ENCODE peak calls at places on chromosomes 13 and 19, in eight cellular contexts. One of them, this sample, is unnamed.

GRCh38 chr19:19081642-19082151 is 17.9 kb downstream of the SLC25A42 start:
- DNase-seq in mucosa of gallbladder: no peak
- DNase-seq in sigmoid colon: no peak
- DNase-seq in stomach: no peak
- DNase-seq in skeletal muscle cell: no peak
- DNase-seq in kidney: peak
- DNase-seq in HS-27A: no peak
- DNase-seq in mammary epithelial cell: no peak
- DNase-seq in this sample: no peak

GRCh38 chr13:36217456-36217855 is 3.1 kb upstream of the SOHLH2 start:
- DNase-seq in mucosa of gallbladder: no peak
- DNase-seq in sigmoid colon: no peak
- DNase-seq in stomach: no peak
- DNase-seq in skeletal muscle cell: no peak
- DNase-seq in kidney: no peak
- DNase-seq in HS-27A: no peak
- DNase-seq in mammary epithelial cell: peak
- DNase-seq in this sample: no peak

GRCh38 chr19:53549354-53549753 is 11.4 kb downstream of the ZNF331 start:
- DNase-seq in mucosa of gallbladder: no peak
- DNase-seq in sigmoid colon: no peak
- DNase-seq in stomach: no peak
- DNase-seq in skeletal muscle cell: peak
- DNase-seq in kidney: no peak
- DNase-seq in HS-27A: no peak
- DNase-seq in mammary epithelial cell: no peak
- DNase-seq in this sample: no peak

GRCh38 chr19:14475251-14476073 is at the start of gene PTGER1:
- DNase-seq in mucosa of gallbladder: no peak
- DNase-seq in sigmoid colon: no peak
- DNase-seq in stomach: no peak
- DNase-seq in skeletal muscle cell: no peak
- DNase-seq in kidney: peak
- DNase-seq in HS-27A: no peak
- DNase-seq in mammary epithelial cell: peak
- DNase-seq in this sample: no peak

GRCh38 chr19:4970558-4971423 is 1.9 kb downstream of the KDM4B start:
- DNase-seq in mucosa of gallbladder: no peak
- DNase-seq in sigmoid colon: peak
- DNase-seq in stomach: peak
- DNase-seq in skeletal muscle cell: no peak
- DNase-seq in kidney: no peak
- DNase-seq in HS-27A: no peak
- DNase-seq in mammary epithelial cell: peak
- DNase-seq in this sample: no peak

GRCh38 chr19:40598121-40598917 is 2.9 kb upstream of the LTBP4 start:
- DNase-seq in mucosa of gallbladder: peak
- DNase-seq in sigmoid colon: peak
- DNase-seq in stomach: peak
- DNase-seq in skeletal muscle cell: no peak
- DNase-seq in kidney: peak
- DNase-seq in HS-27A: peak
- DNase-seq in mammary epithelial cell: peak
- DNase-seq in this sample: peak

GRCh38 chr19:39752390-39752789 is 14.6 kb upstream of the CLC start:
- DNase-seq in mucosa of gallbladder: no peak
- DNase-seq in sigmoid colon: no peak
- DNase-seq in stomach: no peak
- DNase-seq in skeletal muscle cell: no peak
- DNase-seq in kidney: no peak
- DNase-seq in HS-27A: no peak
- DNase-seq in mammary epithelial cell: no peak
- DNase-seq in this sample: no peak

GRCh38 chr19:23312515-23312914 is 62.3 kb upstream of the ZNF724 start:
- DNase-seq in mucosa of gallbladder: no peak
- DNase-seq in sigmoid colon: no peak
- DNase-seq in stomach: no peak
- DNase-seq in skeletal muscle cell: no peak
- DNase-seq in kidney: no peak
- DNase-seq in HS-27A: no peak
- DNase-seq in mammary epithelial cell: peak
- DNase-seq in this sample: no peak

GRCh38 chr19:33227242-33227650 is 1.6 kb upstream of the SLC7A10 start:
- DNase-seq in mucosa of gallbladder: no peak
- DNase-seq in sigmoid colon: no peak
- DNase-seq in stomach: no peak
- DNase-seq in skeletal muscle cell: no peak
- DNase-seq in kidney: no peak
- DNase-seq in HS-27A: no peak
- DNase-seq in mammary epithelial cell: no peak
- DNase-seq in this sample: no peak

GRCh38 chr19:56595548-56595899 is 422 bp downstream of the ZNF71 start:
- DNase-seq in mucosa of gallbladder: no peak
- DNase-seq in sigmoid colon: no peak
- DNase-seq in stomach: no peak
- DNase-seq in skeletal muscle cell: no peak
- DNase-seq in kidney: no peak
- DNase-seq in HS-27A: no peak
- DNase-seq in mammary epithelial cell: no peak
- DNase-seq in this sample: no peak